ENCODE peak calls at places on chromosome 2, in five cellular contexts. H is activated T-cell treated with anti-CD3 and anti-CD28 coated beads for 1 hour, R is BJ, I is skeletal muscle cell, D is NT2/D1. O is an unnamed sample.

GRCh38 chr2:142176941-142177340 is 46.1 kb upstream of the LRP1B start:
- DNase-seq in H (no peak), R (no peak), I (no peak), D (no peak), O (no peak)

GRCh38 chr2:30217644-30218361 is 13.5 kb upstream of the LBH start:
- DNase-seq in H (no peak), R (no peak), I (no peak), D (no peak), O (no peak)

GRCh38 chr2:190576565-190576964 is 42.0 kb upstream of the NEMP2 start:
- DNase-seq in H (no peak), R (no peak), I (no peak), D (no peak), O (no peak)

GRCh38 chr2:177673602-177674595 is 281.3 kb downstream of the AGPS start:
- DNase-seq in H (no peak), R (no peak), I (no peak), D (no peak), O (no peak)

GRCh38 chr2:75410702-75411101 is 150.0 kb downstream of the EVA1A start:
- DNase-seq in H (no peak), R (no peak), I (no peak), D (no peak), O (no peak)

GRCh38 chr2:69582582-69583176 is 60.9 kb downstream of the AAK1 start:
- DNase-seq in H (no peak), R (no peak), I (no peak), D (no peak), O (no peak)

GRCh38 chr2:196219686-196220085 is 48.3 kb upstream of the STK17B start:
- DNase-seq in H (no peak), R (no peak), I (no peak), D (no peak), O (no peak)

GRCh38 chr2:227351639-227352038 is 26.6 kb downstream of the MFF start:
- DNase-seq in H (no peak), R (no peak), I (no peak), D (no peak), O (no peak)

GRCh38 chr2:209351636-209352035 is 72.2 kb upstream of the MAP2 start:
- DNase-seq in H (no peak), R (no peak), I (no peak), D (no peak), O (no peak)

GRCh38 chr2:240986787-240987411 is 11.5 kb upstream of the SNED1 start:
- DNase-seq in H (no peak), R (peak), I (peak), D (no peak), O (peak)

GRCh38 chr2:21036708-21037670 is 6.9 kb downstream of the APOB start:
- DNase-seq in H (no peak), R (no peak), I (no peak), D (no peak), O (no peak)

GRCh38 chr2:25976884-25977741 is 5.2 kb downstream of the KIF3C start:
- DNase-seq in H (no peak), R (no peak), I (no peak), D (no peak), O (no peak)